ENCODE peak calls at places on chromosomes 11 and 22, in nine cellular contexts. One of them, this sample, is unnamed.
A peak's percentile ranks its signal among the peaks of the same experiment; 100 is the strongest.

GRCh38 chr22:24181088-24181995 is at the start of gene SUSD2:
- DNase-seq in neural progenitor cell: peak; percentile 59
- DNase-seq in caudate nucleus: no peak
- DNase-seq in Caki2: no peak
- DNase-seq in CD4-positive, CD25-positive, alpha-beta regulatory T cell: no peak
- DNase-seq in nephron progenitor cell: peak; percentile 48
- DNase-seq in skeletal muscle cell: no peak
- DNase-seq in naive thymus-derived CD4-positive, alpha-beta T cell: no peak
- DNase-seq in memory B cell: no peak
- DNase-seq in this sample: no peak

GRCh38 chr11:69972351-69972802 is 105.7 kb upstream of the ANO1 start:
- DNase-seq in neural progenitor cell: no peak
- DNase-seq in caudate nucleus: no peak
- DNase-seq in Caki2: no peak
- DNase-seq in CD4-positive, CD25-positive, alpha-beta regulatory T cell: peak; percentile 19
- DNase-seq in nephron progenitor cell: no peak
- DNase-seq in skeletal muscle cell: no peak
- DNase-seq in naive thymus-derived CD4-positive, alpha-beta T cell: no peak
- DNase-seq in memory B cell: no peak
- DNase-seq in this sample: no peak

GRCh38 chr11:68014157-68014965 is 4.2 kb downstream of the ALDH3B1 start:
- DNase-seq in neural progenitor cell: no peak
- DNase-seq in caudate nucleus: no peak
- DNase-seq in Caki2: peak; percentile 97
- DNase-seq in CD4-positive, CD25-positive, alpha-beta regulatory T cell: no peak
- DNase-seq in nephron progenitor cell: no peak
- DNase-seq in skeletal muscle cell: peak; percentile 38
- DNase-seq in naive thymus-derived CD4-positive, alpha-beta T cell: no peak
- DNase-seq in memory B cell: no peak
- DNase-seq in this sample: no peak

GRCh38 chr22:20011993-20012740 is 4.5 kb downstream of the ARVCF start:
- DNase-seq in neural progenitor cell: no peak
- DNase-seq in caudate nucleus: no peak
- DNase-seq in Caki2: no peak
- DNase-seq in CD4-positive, CD25-positive, alpha-beta regulatory T cell: no peak
- DNase-seq in nephron progenitor cell: no peak
- DNase-seq in skeletal muscle cell: no peak
- DNase-seq in naive thymus-derived CD4-positive, alpha-beta T cell: no peak
- DNase-seq in memory B cell: no peak
- DNase-seq in this sample: no peak

GRCh38 chr11:120613264-120614226 is 102.0 kb downstream of the GRIK4 start:
- DNase-seq in neural progenitor cell: peak; percentile 26
- DNase-seq in caudate nucleus: no peak
- DNase-seq in Caki2: no peak
- DNase-seq in CD4-positive, CD25-positive, alpha-beta regulatory T cell: no peak
- DNase-seq in nephron progenitor cell: no peak
- DNase-seq in skeletal muscle cell: no peak
- DNase-seq in naive thymus-derived CD4-positive, alpha-beta T cell: no peak
- DNase-seq in memory B cell: no peak
- DNase-seq in this sample: no peak

GRCh38 chr11:33942954-33943353 is 51.1 kb upstream of the LMO2 start:
- DNase-seq in neural progenitor cell: no peak
- DNase-seq in caudate nucleus: no peak
- DNase-seq in Caki2: peak; percentile 13
- DNase-seq in CD4-positive, CD25-positive, alpha-beta regulatory T cell: no peak
- DNase-seq in nephron progenitor cell: no peak
- DNase-seq in skeletal muscle cell: peak; percentile 78
- DNase-seq in naive thymus-derived CD4-positive, alpha-beta T cell: no peak
- DNase-seq in memory B cell: no peak
- DNase-seq in this sample: no peak

GRCh38 chr22:38827510-38827909 is 16.3 kb downstream of the NPTXR start:
- DNase-seq in neural progenitor cell: no peak
- DNase-seq in caudate nucleus: no peak
- DNase-seq in Caki2: no peak
- DNase-seq in CD4-positive, CD25-positive, alpha-beta regulatory T cell: no peak
- DNase-seq in nephron progenitor cell: no peak
- DNase-seq in skeletal muscle cell: no peak
- DNase-seq in naive thymus-derived CD4-positive, alpha-beta T cell: no peak
- DNase-seq in memory B cell: no peak
- DNase-seq in this sample: no peak

GRCh38 chr22:21755855-21756284 is 20.3 kb upstream of the YPEL1 start:
- DNase-seq in neural progenitor cell: no peak
- DNase-seq in caudate nucleus: peak; percentile 55
- DNase-seq in Caki2: peak; percentile 47
- DNase-seq in CD4-positive, CD25-positive, alpha-beta regulatory T cell: no peak
- DNase-seq in nephron progenitor cell: no peak
- DNase-seq in skeletal muscle cell: peak; percentile 58
- DNase-seq in naive thymus-derived CD4-positive, alpha-beta T cell: no peak
- DNase-seq in memory B cell: no peak
- DNase-seq in this sample: no peak

GRCh38 chr11:65169164-65169641 is 830 bp upstream of the SPDYC start:
- DNase-seq in neural progenitor cell: no peak
- DNase-seq in caudate nucleus: no peak
- DNase-seq in Caki2: no peak
- DNase-seq in CD4-positive, CD25-positive, alpha-beta regulatory T cell: no peak
- DNase-seq in nephron progenitor cell: no peak
- DNase-seq in skeletal muscle cell: no peak
- DNase-seq in naive thymus-derived CD4-positive, alpha-beta T cell: no peak
- DNase-seq in memory B cell: no peak
- DNase-seq in this sample: no peak

GRCh38 chr22:45678961-45679912 is 7.6 kb downstream of the ATXN10 start:
- DNase-seq in neural progenitor cell: no peak
- DNase-seq in caudate nucleus: no peak
- DNase-seq in Caki2: peak; percentile 64
- DNase-seq in CD4-positive, CD25-positive, alpha-beta regulatory T cell: no peak
- DNase-seq in nephron progenitor cell: no peak
- DNase-seq in skeletal muscle cell: no peak
- DNase-seq in naive thymus-derived CD4-positive, alpha-beta T cell: no peak
- DNase-seq in memory B cell: no peak
- DNase-seq in this sample: peak; percentile 88

GRCh38 chr11:17541330-17541885 is 2.8 kb downstream of the USH1C start:
- DNase-seq in neural progenitor cell: no peak
- DNase-seq in caudate nucleus: no peak
- DNase-seq in Caki2: peak; percentile 7
- DNase-seq in CD4-positive, CD25-positive, alpha-beta regulatory T cell: no peak
- DNase-seq in nephron progenitor cell: no peak
- DNase-seq in skeletal muscle cell: no peak
- DNase-seq in naive thymus-derived CD4-positive, alpha-beta T cell: no peak
- DNase-seq in memory B cell: no peak
- DNase-seq in this sample: peak; percentile 53

GRCh38 chr11:3046641-3047040 is 10.6 kb downstream of the CARS1 start:
- DNase-seq in neural progenitor cell: no peak
- DNase-seq in caudate nucleus: no peak
- DNase-seq in Caki2: no peak
- DNase-seq in CD4-positive, CD25-positive, alpha-beta regulatory T cell: no peak
- DNase-seq in nephron progenitor cell: no peak
- DNase-seq in skeletal muscle cell: no peak
- DNase-seq in naive thymus-derived CD4-positive, alpha-beta T cell: no peak
- DNase-seq in memory B cell: no peak
- DNase-seq in this sample: no peak

GRCh38 chr11:122105009-122105828 is 10.8 kb downstream of the BLID start:
- DNase-seq in neural progenitor cell: peak; percentile 24
- DNase-seq in caudate nucleus: peak; percentile 51
- DNase-seq in Caki2: no peak
- DNase-seq in CD4-positive, CD25-positive, alpha-beta regulatory T cell: no peak
- DNase-seq in nephron progenitor cell: no peak
- DNase-seq in skeletal muscle cell: no peak
- DNase-seq in naive thymus-derived CD4-positive, alpha-beta T cell: no peak
- DNase-seq in memory B cell: no peak
- DNase-seq in this sample: no peak

GRCh38 chr11:16070573-16070972 is 285.8 kb downstream of the SOX6 start:
- DNase-seq in neural progenitor cell: peak; percentile 11
- DNase-seq in caudate nucleus: no peak
- DNase-seq in Caki2: no peak
- DNase-seq in CD4-positive, CD25-positive, alpha-beta regulatory T cell: no peak
- DNase-seq in nephron progenitor cell: no peak
- DNase-seq in skeletal muscle cell: no peak
- DNase-seq in naive thymus-derived CD4-positive, alpha-beta T cell: no peak
- DNase-seq in memory B cell: no peak
- DNase-seq in this sample: no peak

GRCh38 chr11:124717786-124718634 is 21.7 kb upstream of the NRGN start:
- DNase-seq in neural progenitor cell: peak; percentile 73
- DNase-seq in caudate nucleus: no peak
- DNase-seq in Caki2: no peak
- DNase-seq in CD4-positive, CD25-positive, alpha-beta regulatory T cell: no peak
- DNase-seq in nephron progenitor cell: peak; percentile 68
- DNase-seq in skeletal muscle cell: no peak
- DNase-seq in naive thymus-derived CD4-positive, alpha-beta T cell: no peak
- DNase-seq in memory B cell: no peak
- DNase-seq in this sample: peak; percentile 7

GRCh38 chr11:68328374-68329091 is 16.1 kb downstream of the LRP5 start:
- DNase-seq in neural progenitor cell: peak; percentile 88
- DNase-seq in caudate nucleus: peak; percentile 56
- DNase-seq in Caki2: no peak
- DNase-seq in CD4-positive, CD25-positive, alpha-beta regulatory T cell: no peak
- DNase-seq in nephron progenitor cell: peak; percentile 57
- DNase-seq in skeletal muscle cell: no peak
- DNase-seq in naive thymus-derived CD4-positive, alpha-beta T cell: no peak
- DNase-seq in memory B cell: no peak
- DNase-seq in this sample: no peak

GRCh38 chr22:39408807-39409206 is 9.2 kb downstream of the TAB1 start:
- DNase-seq in neural progenitor cell: no peak
- DNase-seq in caudate nucleus: peak; percentile 33
- DNase-seq in Caki2: no peak
- DNase-seq in CD4-positive, CD25-positive, alpha-beta regulatory T cell: no peak
- DNase-seq in nephron progenitor cell: no peak
- DNase-seq in skeletal muscle cell: no peak
- DNase-seq in naive thymus-derived CD4-positive, alpha-beta T cell: no peak
- DNase-seq in memory B cell: no peak
- DNase-seq in this sample: no peak

GRCh38 chr11:106391771-106392412 is 314.4 kb downstream of the AASDHPPT start:
- DNase-seq in neural progenitor cell: no peak
- DNase-seq in caudate nucleus: no peak
- DNase-seq in Caki2: no peak
- DNase-seq in CD4-positive, CD25-positive, alpha-beta regulatory T cell: no peak
- DNase-seq in nephron progenitor cell: no peak
- DNase-seq in skeletal muscle cell: no peak
- DNase-seq in naive thymus-derived CD4-positive, alpha-beta T cell: no peak
- DNase-seq in memory B cell: no peak
- DNase-seq in this sample: peak; percentile 56

GRCh38 chr11:1295591-1295990 is 13.8 kb downstream of the TOLLIP start:
- DNase-seq in neural progenitor cell: no peak
- DNase-seq in caudate nucleus: no peak
- DNase-seq in Caki2: no peak
- DNase-seq in CD4-positive, CD25-positive, alpha-beta regulatory T cell: no peak
- DNase-seq in nephron progenitor cell: no peak
- DNase-seq in skeletal muscle cell: no peak
- DNase-seq in naive thymus-derived CD4-positive, alpha-beta T cell: no peak
- DNase-seq in memory B cell: no peak
- DNase-seq in this sample: no peak

GRCh38 chr11:8268530-8269461 is 5.1 kb upstream of the LMO1 start:
- DNase-seq in neural progenitor cell: peak; percentile 80
- DNase-seq in caudate nucleus: no peak
- DNase-seq in Caki2: no peak
- DNase-seq in CD4-positive, CD25-positive, alpha-beta regulatory T cell: no peak
- DNase-seq in nephron progenitor cell: peak; percentile 67
- DNase-seq in skeletal muscle cell: no peak
- DNase-seq in naive thymus-derived CD4-positive, alpha-beta T cell: no peak
- DNase-seq in memory B cell: no peak
- DNase-seq in this sample: no peak

GRCh38 chr11:120306519-120307242 is 18.4 kb upstream of the TLCD5 start:
- DNase-seq in neural progenitor cell: peak; percentile 34
- DNase-seq in caudate nucleus: no peak
- DNase-seq in Caki2: peak; percentile 33
- DNase-seq in CD4-positive, CD25-positive, alpha-beta regulatory T cell: no peak
- DNase-seq in nephron progenitor cell: no peak
- DNase-seq in skeletal muscle cell: peak; percentile 66
- DNase-seq in naive thymus-derived CD4-positive, alpha-beta T cell: no peak
- DNase-seq in memory B cell: no peak
- DNase-seq in this sample: peak; percentile 84

GRCh38 chr11:120128392-120129172 is 9.3 kb downstream of the TRIM29 start:
- DNase-seq in neural progenitor cell: no peak
- DNase-seq in caudate nucleus: no peak
- DNase-seq in Caki2: no peak
- DNase-seq in CD4-positive, CD25-positive, alpha-beta regulatory T cell: no peak
- DNase-seq in nephron progenitor cell: no peak
- DNase-seq in skeletal muscle cell: peak; percentile 10
- DNase-seq in naive thymus-derived CD4-positive, alpha-beta T cell: no peak
- DNase-seq in memory B cell: no peak
- DNase-seq in this sample: peak; percentile 87

GRCh38 chr11:76523147-76523546 is 78.3 kb downstream of the EMSY start:
- DNase-seq in neural progenitor cell: no peak
- DNase-seq in caudate nucleus: no peak
- DNase-seq in Caki2: no peak
- DNase-seq in CD4-positive, CD25-positive, alpha-beta regulatory T cell: no peak
- DNase-seq in nephron progenitor cell: no peak
- DNase-seq in skeletal muscle cell: peak; percentile 17
- DNase-seq in naive thymus-derived CD4-positive, alpha-beta T cell: no peak
- DNase-seq in memory B cell: no peak
- DNase-seq in this sample: no peak

GRCh38 chr11:107018902-107019493 is 722 bp upstream of the GUCY1A2 start:
- DNase-seq in neural progenitor cell: peak; percentile 93
- DNase-seq in caudate nucleus: peak; percentile 58
- DNase-seq in Caki2: no peak
- DNase-seq in CD4-positive, CD25-positive, alpha-beta regulatory T cell: no peak
- DNase-seq in nephron progenitor cell: peak; percentile 82
- DNase-seq in skeletal muscle cell: peak; percentile 33
- DNase-seq in naive thymus-derived CD4-positive, alpha-beta T cell: no peak
- DNase-seq in memory B cell: no peak
- DNase-seq in this sample: peak; percentile 28

GRCh38 chr11:67563354-67564114 is 20.1 kb upstream of the GSTP1 start:
- DNase-seq in neural progenitor cell: no peak
- DNase-seq in caudate nucleus: no peak
- DNase-seq in Caki2: peak; percentile 91
- DNase-seq in CD4-positive, CD25-positive, alpha-beta regulatory T cell: no peak
- DNase-seq in nephron progenitor cell: no peak
- DNase-seq in skeletal muscle cell: peak; percentile 47
- DNase-seq in naive thymus-derived CD4-positive, alpha-beta T cell: no peak
- DNase-seq in memory B cell: no peak
- DNase-seq in this sample: peak; percentile 83

GRCh38 chr11:44621140-44621681 is 55.7 kb downstream of the CD82 start:
- DNase-seq in neural progenitor cell: peak; percentile 87
- DNase-seq in caudate nucleus: peak; percentile 78
- DNase-seq in Caki2: peak; percentile 57
- DNase-seq in CD4-positive, CD25-positive, alpha-beta regulatory T cell: peak; percentile 39
- DNase-seq in nephron progenitor cell: peak; percentile 91
- DNase-seq in skeletal muscle cell: no peak
- DNase-seq in naive thymus-derived CD4-positive, alpha-beta T cell: peak; percentile 58
- DNase-seq in memory B cell: peak; percentile 73
- DNase-seq in this sample: no peak

GRCh38 chr11:118842369-118842768 is 41.3 kb upstream of the CXCR5 start:
- DNase-seq in neural progenitor cell: no peak
- DNase-seq in caudate nucleus: no peak
- DNase-seq in Caki2: no peak
- DNase-seq in CD4-positive, CD25-positive, alpha-beta regulatory T cell: no peak
- DNase-seq in nephron progenitor cell: no peak
- DNase-seq in skeletal muscle cell: no peak
- DNase-seq in naive thymus-derived CD4-positive, alpha-beta T cell: no peak
- DNase-seq in memory B cell: no peak
- DNase-seq in this sample: peak; percentile 22

GRCh38 chr11:102085864-102086551 is 24.2 kb upstream of the YAP1 start:
- DNase-seq in neural progenitor cell: no peak
- DNase-seq in caudate nucleus: no peak
- DNase-seq in Caki2: no peak
- DNase-seq in CD4-positive, CD25-positive, alpha-beta regulatory T cell: no peak
- DNase-seq in nephron progenitor cell: no peak
- DNase-seq in skeletal muscle cell: no peak
- DNase-seq in naive thymus-derived CD4-positive, alpha-beta T cell: no peak
- DNase-seq in memory B cell: no peak
- DNase-seq in this sample: no peak

GRCh38 chr22:29308148-29308790 is 1.8 kb downstream of the GAS2L1 start:
- DNase-seq in neural progenitor cell: no peak
- DNase-seq in caudate nucleus: no peak
- DNase-seq in Caki2: no peak
- DNase-seq in CD4-positive, CD25-positive, alpha-beta regulatory T cell: no peak
- DNase-seq in nephron progenitor cell: no peak
- DNase-seq in skeletal muscle cell: no peak
- DNase-seq in naive thymus-derived CD4-positive, alpha-beta T cell: no peak
- DNase-seq in memory B cell: no peak
- DNase-seq in this sample: peak; percentile 39

GRCh38 chr11:68998390-68998911 is 14.6 kb downstream of the MRGPRF start:
- DNase-seq in neural progenitor cell: no peak
- DNase-seq in caudate nucleus: no peak
- DNase-seq in Caki2: no peak
- DNase-seq in CD4-positive, CD25-positive, alpha-beta regulatory T cell: no peak
- DNase-seq in nephron progenitor cell: no peak
- DNase-seq in skeletal muscle cell: no peak
- DNase-seq in naive thymus-derived CD4-positive, alpha-beta T cell: no peak
- DNase-seq in memory B cell: no peak
- DNase-seq in this sample: peak; percentile 6

GRCh38 chr11:65498042-65498726 is 661 bp upstream of the MALAT1 start:
- DNase-seq in neural progenitor cell: peak; percentile 78
- DNase-seq in caudate nucleus: no peak
- DNase-seq in Caki2: peak; percentile 53
- DNase-seq in CD4-positive, CD25-positive, alpha-beta regulatory T cell: no peak
- DNase-seq in nephron progenitor cell: peak; percentile 26
- DNase-seq in skeletal muscle cell: no peak
- DNase-seq in naive thymus-derived CD4-positive, alpha-beta T cell: peak; percentile 49
- DNase-seq in memory B cell: peak; percentile 58
- DNase-seq in this sample: no peak

This sample was measured in foreskin keratinocyte.